ENCODE peak calls at places on chromosomes 6 and 20, in four cellular contexts. F is HAP-1; E is upper lobe of right lung; K is CD8-positive, alpha-beta T cell. X is an unnamed sample.

GRCh38 chr20:20463933-20464374 is 96.0 kb downstream of the INSM1 start:
- DNase-seq in F (peak; percentile 86), E (no peak), K (no peak), X (no peak)

GRCh38 chr6:30169658-30170614 is 6.6 kb downstream of the TRIM15 start:
- DNase-seq in F (peak; percentile 57), E (no peak), K (no peak), X (no peak)

GRCh38 chr20:60138263-60139127 is 180.3 kb downstream of the CDH26 start:
- DNase-seq in F (no peak), E (peak; percentile 79), K (peak; percentile 5), X (peak; percentile 56)

GRCh38 chr20:40883097-40883496 is 145.5 kb upstream of the TOP1 start:
- DNase-seq in F (no peak), E (no peak), K (no peak), X (no peak)

GRCh38 chr6:144662812-144663211 is 377.7 kb downstream of the UTRN start:
- DNase-seq in F (no peak), E (no peak), K (no peak), X (no peak)

GRCh38 chr6:147141690-147142308 is 62.4 kb upstream of the STXBP5 start:
- DNase-seq in F (no peak), E (no peak), K (no peak), X (no peak)

GRCh38 chr6:34531580-34532201 is 24.4 kb downstream of the SPDEF start:
- DNase-seq in F (no peak), E (no peak), K (no peak), X (peak; percentile 70)

GRCh38 chr6:163900570-163900969 is 486.1 kb downstream of the QKI start:
- DNase-seq in F (no peak), E (no peak), K (no peak), X (no peak)

GRCh38 chr6:75155586-75155985 is 50.3 kb downstream of the COL12A1 start:
- DNase-seq in F (no peak), E (no peak), K (no peak), X (no peak)

GRCh38 chr6:10310826-10311225 is 104.0 kb downstream of the TFAP2A start:
- DNase-seq in F (peak; percentile 13), E (no peak), K (no peak), X (no peak)

GRCh38 chr20:58892932-58893224 is 40.4 kb downstream of the GNAS start:
- DNase-seq in F (no peak), E (no peak), K (no peak), X (no peak)
- H3K4me1 ChIP-seq in F (peaks cover 25% of the 10 kb centered on the region), E (peaks cover 51% of the 10 kb centered on the region), K (peaks cover 49% of the 10 kb centered on the region), X (peaks cover 59% of the 10 kb centered on the region)

GRCh38 chr6:35739645-35740517 is 3.0 kb downstream of the ARMC12 start:
- DNase-seq in F (peak; percentile 91), E (no peak), K (no peak), X (no peak)
- H3K4me1 ChIP-seq in F (peaks cover 20% of the 10 kb centered on the region), E (peaks cover 4% of the 10 kb centered on the region), K (peaks cover 26% of the 10 kb centered on the region), X (peaks cover 20% of the 10 kb centered on the region)

DNA sequence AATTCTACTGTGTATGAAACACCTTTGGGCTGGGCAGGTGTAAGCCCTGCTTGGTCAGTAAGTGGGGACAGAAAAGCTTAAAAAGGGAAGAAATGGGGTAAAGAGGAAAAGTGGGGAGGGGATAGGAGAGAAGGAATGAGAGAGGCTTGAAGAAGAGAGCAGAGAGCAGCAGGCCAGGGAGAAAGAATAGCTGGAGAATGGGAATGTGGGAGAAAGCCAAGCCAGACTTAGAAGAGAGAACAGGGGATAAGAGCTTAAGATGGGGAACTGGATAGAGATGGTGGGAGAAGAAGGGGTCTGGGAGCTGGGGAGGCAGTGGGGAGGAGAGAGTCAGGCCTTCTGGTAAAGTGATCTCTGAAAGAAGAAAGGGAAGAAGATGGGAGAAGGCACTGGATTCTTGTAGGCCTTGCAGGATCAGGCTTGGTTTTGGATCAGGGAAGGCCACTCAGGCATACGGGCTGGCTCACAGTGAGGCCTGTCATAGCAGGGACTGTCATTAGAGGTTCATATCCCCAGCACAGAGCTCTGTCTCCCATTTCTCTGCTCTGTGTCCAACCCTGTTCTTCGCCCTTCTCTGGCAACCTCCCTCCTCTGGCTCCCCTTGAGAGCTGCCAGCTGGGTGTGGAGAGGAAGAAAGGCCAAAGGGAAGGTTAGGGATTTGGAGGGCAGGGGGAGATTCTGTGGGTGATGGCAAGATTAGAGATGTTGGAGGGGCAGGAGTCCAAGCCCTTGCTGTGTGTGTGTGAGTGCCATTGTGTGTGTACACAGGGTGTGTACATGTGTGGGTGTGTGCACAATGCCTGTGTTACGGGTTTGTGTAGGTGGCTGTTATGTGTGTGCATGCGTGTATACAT is 9.3 kb downstream of the SYNGAP1 start:
- DNase-seq in F (no peak), E (no peak), K (no peak), X (no peak)
- H3K4me1 ChIP-seq in F (peaks cover 24% of the 10 kb centered on the region), E (peaks cover 55% of the 10 kb centered on the region), K (peaks cover 69% of the 10 kb centered on the region), X (peaks cover 66% of the 10 kb centered on the region)

GRCh38 chr6:137216106-137216505 is 3.1 kb downstream of the IFNGR1 start:
- DNase-seq in F (no peak), E (no peak), K (no peak), X (no peak)
- H3K4me1 ChIP-seq in F (peaks cover 15% of the 10 kb centered on the region), E (peaks cover 67% of the 10 kb centered on the region), K (peaks cover 33% of the 10 kb centered on the region), X (peaks cover 82% of the 10 kb centered on the region)

X was measured in upper lobe of left lung.